ENCODE peak calls at places on chromosomes 4 and X, in seven cellular contexts. O is dorsolateral prefrontal cortex; F is SW480; U is activated CD8-positive, alpha-beta memory T cell treated with anti-CD3 and anti-CD28 coated beads, Interleukin-2, amount 50 U/mL, for 4 hours; H is activated CD4-positive, alpha-beta T cell treated with anti-CD3 and anti-CD28 coated beads, Interleukin-2, amount 50 U/mL, for 1 hour; E is heart right ventricle; X is AG20443. M is an unnamed sample.

GRCh38 chr4:85030156-85030555 is 63.7 kb upstream of the WDFY3 start:
- DNase-seq in F (no peak), E (no peak), U (no peak), O (no peak), X (no peak), H (no peak), M (no peak)

GRCh38 chr4:98659106-98659592 is 738 bp upstream of the TSPAN5 start:
- DNase-seq in H (no peak), E (no peak), F (peak), O (no peak), X (peak), U (no peak), M (no peak)

GRCh38 chr4:29046166-29046565 is 1674.0 kb upstream of the PCDH7 start:
- DNase-seq in F (no peak), H (no peak), U (no peak), X (peak), E (no peak), O (no peak), M (no peak)

GRCh38 chr4:128516568-128516967 is 229.0 kb upstream of the PGRMC2 start:
- DNase-seq in O (no peak), H (no peak), F (no peak), X (peak), E (no peak), U (no peak), M (no peak)

GRCh38 chr4:25361253-25361652 is 15.8 kb upstream of the ANAPC4 start:
- DNase-seq in O (no peak), E (no peak), X (no peak), F (no peak), H (no peak), U (no peak), M (no peak)

GRCh38 chr4:16852644-16853043 is 45.8 kb downstream of the LDB2 start:
- DNase-seq in E (no peak), X (no peak), H (no peak), O (no peak), F (no peak), U (no peak), M (no peak)

GRCh38 chr4:147823135-147823534 is 91.2 kb downstream of the ARHGAP10 start:
- DNase-seq in H (no peak), X (no peak), E (no peak), F (no peak), U (no peak), O (no peak), M (no peak)

GRCh38 chrX:153063315-153063714 is 7.0 kb downstream of the PNMA3 start:
- DNase-seq in X (peak), E (no peak), H (no peak), F (no peak), O (no peak), U (no peak), M (no peak)

GRCh38 chrX:153519569-153520285 is 2.3 kb downstream of the ATP2B3 start:
- DNase-seq in X (peak), F (no peak), E (no peak), H (no peak), O (no peak), U (no peak), M (no peak)

GRCh38 chrX:142249721-142250120 is 44.6 kb upstream of the MAGEC2 start:
- DNase-seq in X (no peak), U (no peak), E (no peak), O (no peak), H (no peak), F (no peak), M (no peak)

GRCh38 chr4:126592088-126592487 is 1040.7 kb upstream of the INTU start:
- DNase-seq in F (no peak), U (no peak), E (no peak), H (no peak), O (no peak), X (no peak), M (no peak)

GRCh38 chr4:143616771-143617170 is 83.7 kb downstream of the FREM3 start:
- DNase-seq in H (no peak), U (no peak), O (no peak), E (no peak), F (peak), X (peak), M (no peak)

GRCh38 chr4:73713650-73714049 is 26.7 kb upstream of the CXCL8 start:
- DNase-seq in O (no peak), E (no peak), U (no peak), F (no peak), X (no peak), H (no peak), M (no peak)

GRCh38 chr4:114980932-114981693 is 132.3 kb downstream of the NDST4 start:
- DNase-seq in O (no peak), E (no peak), X (peak), F (no peak), U (no peak), H (no peak), M (no peak)

GRCh38 chr4:155569960-155570515 is 96.6 kb upstream of the GUCY1A1 start:
- DNase-seq in U (no peak), O (no peak), F (no peak), H (no peak), E (no peak), X (peak), M (no peak)

GRCh38 chrX:153416781-153417180 is 5.5 kb downstream of the ZFP92 start:
- DNase-seq in U (no peak), F (no peak), E (no peak), O (no peak), X (no peak), H (no peak), M (no peak)

GRCh38 chr4:7971881-7972500 is 32.3 kb upstream of the AFAP1 start:
- DNase-seq in F (no peak), U (no peak), E (no peak), O (no peak), X (no peak), H (no peak), M (no peak)

GRCh38 chr4:72209600-72209999 is 177.8 kb downstream of the NPFFR2 start:
- DNase-seq in X (no peak), H (no peak), O (no peak), E (no peak), F (peak), U (no peak), M (no peak)

GRCh38 chrX:110477593-110478228 is 119.1 kb downstream of the RTL9 start:
- DNase-seq in U (no peak), H (no peak), E (no peak), F (peak), O (no peak), X (no peak), M (no peak)

GRCh38 chr4:49002931-49003330 is 16.9 kb downstream of the CWH43 start:
- DNase-seq in E (no peak), X (no peak), U (no peak), H (no peak), O (no peak), F (no peak), M (no peak)

GRCh38 chr4:2252530-2252924 is 9.4 kb downstream of the MXD4 start:
- DNase-seq in E (no peak), H (no peak), O (no peak), U (no peak), F (no peak), X (no peak), M (no peak)

M was measured in D341Med.